ENCODE peak calls at places on chromosomes 7 and 10, in six cellular contexts. H, P, I, U, Y and M are unnamed samples.

GRCh38 chr10:132632851-132633684 is 95.5 kb downstream of the INPP5A start:
- DNase-seq in U (no peak), Y (no peak), H (no peak), I (no peak), P (peak; percentile 16), M (no peak)

GRCh38 chr7:1691601-1692499 is 21.8 kb downstream of the ELFN1 start:
- DNase-seq in H (no peak), I (no peak), Y (peak; percentile 74), U (no peak), P (peak; percentile 92), M (peak; percentile 71)

GRCh38 chr7:134625571-134625970 is 21.1 kb upstream of the BPGM start:
- DNase-seq in Y (no peak), H (no peak), P (no peak), U (no peak), I (no peak), M (no peak)

GRCh38 chr7:138610671-138611170 is 90.4 kb downstream of the SVOPL start:
- DNase-seq in Y (peak; percentile 53), H (no peak), U (no peak), I (no peak), P (peak; percentile 6), M (no peak)

GRCh38 chr7:155066417-155066950 is 3.6 kb upstream of the HTR5A start:
- DNase-seq in H (no peak), Y (peak; percentile 76), I (no peak), P (peak; percentile 77), U (no peak), M (peak; percentile 95)

GRCh38 chr7:1224093-1224702 is 8.5 kb upstream of the UNCX start:
- DNase-seq in H (no peak), I (no peak), Y (no peak), P (no peak), U (no peak), M (no peak)

GRCh38 chr7:150969483-150969874 is 8.6 kb downstream of the KCNH2 start:
- DNase-seq in I (no peak), H (no peak), U (no peak), P (no peak), Y (no peak), M (no peak)

GRCh38 chr10:1841759-1842158 is 104.4 kb upstream of the ADARB2 start:
- DNase-seq in H (no peak), U (no peak), I (no peak), P (no peak), Y (no peak), M (no peak)

GRCh38 chr7:140640727-140641531 is at the start of gene DENND2A:
- DNase-seq in U (peak; percentile 26), P (peak; percentile 64), I (no peak), Y (peak; percentile 40), H (no peak), M (peak; percentile 67)

GRCh38 chr7:116552616-116553015 is 27.8 kb downstream of the CAV1 start:
- DNase-seq in H (no peak), Y (no peak), P (peak; percentile 66), I (no peak), U (no peak), M (peak; percentile 73)